ENCODE peak calls at places on chromosomes 12 and 14, in five cellular contexts. R is HuH-7; N is heart right ventricle; K is activated gamma-delta T cell treated with anti-CD3 and anti-CD28 coated beads, Interleukin-2, amount 50 U/mL, for 16 hours; G is lung. J is an unnamed sample.

GRCh38 chr14:93100570-93100969 is 15.2 kb downstream of the ITPK1 start:
- DNase-seq in G (no peak), R (no peak), K (no peak), N (no peak), J (no peak)

GRCh38 chr12:106780010-106780625 is 5.6 kb downstream of the RIC8B start:
- DNase-seq in K (no peak), R (no peak), G (no peak), N (no peak), J (no peak)

GRCh38 chr12:132315951-132316350 is 13.4 kb downstream of the GALNT9 start:
- DNase-seq in R (no peak), K (no peak), N (peak; percentile 3), G (no peak), J (no peak)

GRCh38 chr12:48197549-48197966 is 5.5 kb downstream of the OR10AD1 start:
- DNase-seq in G (no peak), K (no peak), N (no peak), R (no peak), J (no peak)

GRCh38 chr14:100804138-100804537 is 21.8 kb upstream of the MEG3 start:
- DNase-seq in G (no peak), K (no peak), R (no peak), N (no peak), J (no peak)

GRCh38 chr12:61870658-61871559 is 389.3 kb upstream of the USP15 start:
- DNase-seq in R (no peak), G (no peak), K (no peak), N (no peak), J (no peak)

GRCh38 chr12:67889935-67890334 is 99.3 kb upstream of the IFNG-AS1 start:
- DNase-seq in K (no peak), G (no peak), R (no peak), N (no peak), J (no peak)

GRCh38 chr14:28773917-28774691 is 7.5 kb downstream of the FOXG1 start:
- DNase-seq in K (no peak), R (peak; percentile 60), G (no peak), N (no peak), J (no peak)

GRCh38 chr14:94561656-94562010 is 391 bp downstream of the SERPINA4 start:
- DNase-seq in K (no peak), R (no peak), N (no peak), G (no peak), J (no peak)

GRCh38 chr14:102592969-102593840 is 756 bp downstream of the RCOR1 start:
- DNase-seq in K (peak; percentile 39), N (peak; percentile 61), R (peak; percentile 49), G (peak; percentile 43), J (no peak)

GRCh38 chr14:68911594-68912227 is 67.4 kb downstream of the ACTN1 start:
- DNase-seq in N (peak; percentile 73), G (peak; percentile 78), K (peak; percentile 69), R (peak; percentile 86), J (peak; percentile 42)

GRCh38 chr12:23950775-23951391 is 1.4 kb upstream of the SOX5 start:
- DNase-seq in G (no peak), N (no peak), R (no peak), K (no peak), J (no peak)

GRCh38 chr14:79730911-79731310 is 480.4 kb downstream of the DIO2 start:
- DNase-seq in K (no peak), N (no peak), R (no peak), G (no peak), J (peak; percentile 55)

J was measured in SK-N-MC.